ENCODE peak calls at places on chromosomes 1 and 21, in four cellular contexts. V is A549, Y is GM12878, L is HepG2. H is an unnamed sample.

GRCh38 chr1:210739627-210740026 is 394.3 kb downstream of the KCNH1 start:
- DNase-seq in V (no peak), Y (no peak), L (no peak), H (no peak)

GRCh38 chr1:166167395-166167922 is 658 bp upstream of the FAM78B start:
- DNase-seq in V (no peak), Y (no peak), L (no peak), H (no peak)

GRCh38 chr1:227934476-227935313 is 13.0 kb downstream of the WNT9A start:
- DNase-seq in V (peak), Y (no peak), L (peak), H (peak)

GRCh38 chr1:211738709-211739301 is 63.4 kb upstream of the NEK2 start:
- DNase-seq in V (no peak), Y (no peak), L (no peak), H (no peak)

GRCh38 chr1:76209238-76209637 is 134.7 kb downstream of the ST6GALNAC3 start:
- DNase-seq in V (no peak), Y (no peak), L (no peak), H (no peak)

GRCh38 chr1:94247146-94248094 is 10.0 kb upstream of the ARHGAP29 start:
- DNase-seq in V (peak), Y (no peak), L (peak), H (peak)

GRCh38 chr21:26732442-26733221 is 112.6 kb downstream of the ADAMTS1 start:
- DNase-seq in V (no peak), Y (no peak), L (peak), H (no peak)

GRCh38 chr1:41359211-41360073 is 1.8 kb upstream of the FOXO6 start:
- DNase-seq in V (no peak), Y (no peak), L (no peak), H (no peak)

GRCh38 chr1:76799700-76800099 is 67.6 kb upstream of the ST6GALNAC5 start:
- DNase-seq in V (no peak), Y (no peak), L (no peak), H (no peak)

GRCh38 chr1:78045850-78046778 is at the start of gene GIPC2:
- DNase-seq in V (no peak), Y (no peak), L (peak), H (no peak)

GRCh38 chr1:112954945-112955677 is 885 bp downstream of the SLC16A1 start:
- DNase-seq in V (peak), Y (no peak), L (peak), H (peak)

DNA sequence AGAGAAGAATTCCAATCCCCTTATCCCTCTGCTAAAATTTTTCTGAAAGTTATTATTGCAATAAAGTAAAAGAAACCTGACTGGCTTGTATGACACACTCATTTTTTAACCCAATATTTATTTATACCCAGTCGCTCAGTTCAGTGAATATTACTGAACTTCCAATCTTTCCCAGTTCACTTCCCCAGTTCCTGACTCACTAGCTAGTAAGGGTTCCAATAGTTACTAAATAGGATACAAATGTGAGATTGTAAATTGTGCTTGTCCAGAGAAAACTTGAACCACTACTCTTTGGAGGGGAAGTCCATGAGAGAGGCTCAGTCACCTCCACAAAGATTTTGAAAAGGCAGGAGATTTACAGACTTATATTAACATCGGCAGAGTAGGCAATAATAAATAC is 31.4 kb downstream of the PRDX6 start:
- DNase-seq in V (no peak), Y (no peak), L (no peak), H (no peak)
- H3K4me2 ChIP-seq in V (peak), Y (no peak), L (no peak), H (no peak)

GRCh38 chr1:153866045-153866850 is 56.5 kb downstream of the GATAD2B start:
- DNase-seq in V (no peak), Y (no peak), L (no peak), H (no peak)
- TF ChIP-seq ESRRA in V (no peak), Y (no peak), L (no peak), H (no peak)

DNA sequence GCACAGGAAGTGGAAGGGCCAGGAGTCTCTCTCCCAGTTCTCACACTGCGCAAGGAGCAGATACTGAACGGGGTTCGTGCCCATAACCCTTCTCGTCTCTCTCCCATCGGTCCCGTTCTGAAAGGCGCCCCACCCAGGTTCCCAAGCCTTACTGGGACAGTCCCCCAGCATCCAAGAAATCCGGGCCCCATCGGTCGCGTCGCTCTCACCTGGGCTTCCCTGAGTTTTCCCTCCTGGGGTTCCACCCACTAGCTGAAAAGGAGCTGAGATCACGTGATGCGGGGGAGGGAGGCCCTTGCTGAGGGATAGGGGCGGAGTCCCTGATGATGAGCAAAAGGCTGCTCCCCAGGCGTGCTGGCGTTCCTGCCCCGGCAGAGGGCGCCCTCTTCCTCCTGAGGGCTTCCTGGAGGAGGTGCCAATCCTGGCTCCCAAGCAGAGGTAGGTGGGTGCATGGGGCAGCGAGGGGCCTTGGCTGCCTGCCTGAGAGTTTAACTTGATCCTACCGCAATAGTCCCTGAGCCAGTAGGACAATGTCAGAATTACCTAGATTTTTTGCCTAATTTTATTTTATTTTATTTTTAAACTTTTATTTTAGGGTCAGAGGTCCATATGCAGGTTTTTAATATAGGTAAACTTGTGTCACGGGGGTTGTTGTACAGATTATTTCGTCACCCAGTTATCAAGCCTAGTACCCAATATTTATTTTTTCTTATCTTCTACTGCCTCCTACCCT is at the start of gene SPOCD1:
- DNase-seq in V (peak), Y (peak), L (peak), H (peak)
- H3K4me2 ChIP-seq in V (peak), Y (no peak), L (peak), H (peak)

GRCh38 chr1:34396042-34396441 is 219.3 kb downstream of the C1orf94 start:
- DNase-seq in V (no peak), Y (no peak), L (no peak), H (no peak)
- TF ChIP-seq ESRRA in V (no peak), Y (no peak), L (no peak), H (no peak)